ENCODE peak calls at places on chromosomes 16 and 17, in six cellular contexts. L is body of pancreas, E is tibial nerve, D is uterus, B is heart left ventricle, A is K562. N is an unnamed sample. For H3K27me3, the result is how much of the 10 kb centered on the place peaks cover.

GRCh38 chr16:56874800-56875199 is 9.8 kb downstream of the SLC12A3 start:
- DNase-seq in B (no peak), E (no peak), D (no peak), A (no peak), L (peak), N (no peak)

GRCh38 chr17:17227608-17228520 is 9.1 kb downstream of the FLCN start:
- DNase-seq in B (peak), A (no peak), E (no peak), D (no peak), L (peak), N (no peak)

GRCh38 chr17:75266315-75267145 is 4.5 kb downstream of the MIF4GD start:
- DNase-seq in A (no peak), D (no peak), E (no peak), B (no peak), L (no peak), N (no peak)

GRCh38 chr17:60167095-60167741 is 17.4 kb downstream of the CA4 start:
- DNase-seq in B (no peak), D (no peak), L (peak), E (no peak), A (no peak), N (no peak)

GRCh38 chr17:79752175-79752574 is 21.4 kb downstream of the ENPP7 start:
- DNase-seq in A (no peak), L (no peak), D (no peak), E (no peak), B (no peak), N (no peak)

GRCh38 chr17:57256708-57257112 is 387 bp downstream of the MSI2 start:
- DNase-seq in A (peak), L (peak), B (peak), D (no peak), E (no peak), N (no peak)

GRCh38 chr17:37447641-37448040 is 41.0 kb downstream of the TADA2A start:
- DNase-seq in B (no peak), E (no peak), D (no peak), L (no peak), A (no peak), N (no peak)

GRCh38 chr16:11076259-11077018 is 132.1 kb downstream of the CLEC16A start:
- DNase-seq in L (no peak), E (no peak), D (no peak), B (no peak), A (peak), N (no peak)

GRCh38 chr17:66449418-66449977 is 147.1 kb downstream of the PRKCA start:
- DNase-seq in A (no peak), B (no peak), L (no peak), E (no peak), D (no peak), N (no peak)

GRCh38 chr16:51181495-51181795 is 30.4 kb upstream of the SALL1 start:
- DNase-seq in L (no peak), B (no peak), D (no peak), E (no peak), A (no peak), N (no peak)

GRCh38 chr16:23324727-23325126 is 22.6 kb downstream of the SCNN1B start:
- DNase-seq in D (no peak), L (peak), E (no peak), A (no peak), B (peak), N (no peak)

GRCh38 chr16:60120586-60120985 is 1386.5 kb upstream of the GOT2 start:
- DNase-seq in A (no peak), E (no peak), L (no peak), B (no peak), D (no peak), N (no peak)

GRCh38 chr17:82698974-82699442 is 510 bp upstream of the RAB40B start:
- DNase-seq in A (peak), B (no peak), D (no peak), L (no peak), E (no peak), N (no peak)

GRCh38 chr17:82697808-82698064 is 762 bp downstream of the RAB40B start:
- DNase-seq in D (no peak), E (no peak), B (no peak), A (no peak), L (no peak), N (no peak)

GRCh38 chr17:82699551-82699950 is 1.1 kb upstream of the RAB40B start:
- DNase-seq in D (no peak), E (no peak), L (no peak), B (no peak), A (no peak), N (no peak)

GRCh38 chr17:82696916-82697807 is 1.3 kb downstream of the RAB40B start:
- DNase-seq in L (no peak), E (no peak), D (peak), B (no peak), A (no peak), N (no peak)

GRCh38 chr17:82698065-82698973 is at the start of gene RAB40B:
- DNase-seq in D (peak), L (peak), A (peak), B (peak), E (peak), N (peak)
- TF ChIP-seq POLR2A in D (peak), L (no peak), A (no peak), B (peak), E (peak), N (peak)

GRCh38 chr16:2160915-2161551 is 5.5 kb downstream of the TRAF7 start:
- DNase-seq in B (no peak), D (peak), A (no peak), E (peak), L (peak), N (no peak)

GRCh38 chr16:2161911-2162310 is 6.3 kb downstream of the TRAF7 start:
- DNase-seq in D (no peak), E (no peak), L (no peak), B (no peak), A (no peak), N (no peak)

GRCh38 chr16:2165861-2166260 is 10.3 kb downstream of the TRAF7 start:
- DNase-seq in E (no peak), D (no peak), A (no peak), B (no peak), L (no peak), N (no peak)

GRCh38 chr16:2162676-2163118 is 7.1 kb downstream of the TRAF7 start:
- DNase-seq in B (no peak), D (no peak), E (no peak), L (no peak), A (no peak), N (no peak)

GRCh38 chr16:2163211-2163881 is 7.8 kb downstream of the TRAF7 start:
- DNase-seq in A (no peak), E (no peak), L (no peak), D (no peak), B (no peak), N (no peak)
- H3K27ac ChIP-seq in A (no peak), E (peak), L (no peak), D (no peak), B (no peak), N (peak)

GRCh38 chr17:73758245-73758644 is 114.0 kb upstream of the SDK2 start:
- DNase-seq in L (no peak), D (no peak), A (no peak), B (no peak), E (no peak), N (no peak)
- H3K27me3 ChIP-seq in L (under half), D (under half), A (under half), B (under half), E (under half), N (half or more)

GRCh38 chr17:49587366-49588073 is 11.8 kb downstream of the NXPH3 start:
- DNase-seq in A (no peak), D (no peak), B (no peak), L (no peak), E (no peak), N (no peak)
- TF ChIP-seq POLR2A in A (no peak), D (no peak), B (no peak), L (no peak), E (no peak), N (no peak)

DNA sequence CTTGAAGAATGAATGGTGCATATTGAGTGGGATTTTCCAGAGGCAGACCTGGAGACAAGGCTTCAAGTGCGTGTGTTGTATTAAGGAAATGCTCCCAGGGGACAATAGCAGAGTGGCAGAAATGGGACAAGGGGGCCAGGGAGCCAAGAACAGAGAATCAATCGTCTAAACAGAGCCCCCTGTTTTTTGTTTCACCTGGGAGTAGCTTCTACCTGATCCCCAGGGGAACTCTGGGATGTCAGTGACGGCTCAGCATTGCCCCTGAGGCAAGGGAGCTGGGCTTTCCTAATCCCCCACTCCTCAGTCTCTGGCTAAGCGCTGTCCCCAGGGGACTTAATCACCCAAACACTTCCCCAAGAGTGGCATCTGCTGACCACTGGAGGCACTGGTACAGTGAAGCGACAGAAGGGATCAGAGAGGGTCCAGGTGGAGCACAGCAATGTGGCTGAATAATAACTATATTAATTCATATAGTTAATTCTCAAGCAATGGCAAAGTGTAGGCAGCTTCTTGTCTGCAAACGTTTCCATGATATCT is 35.7 kb upstream of the C16orf78 start:
- DNase-seq in B (no peak), D (no peak), E (no peak), L (no peak), A (no peak), N (no peak)
- H3K27ac ChIP-seq in B (no peak), D (no peak), E (no peak), L (no peak), A (no peak), N (no peak)

GRCh38 chr17:49229076-49229804 is 1.3 kb downstream of the PHOSPHO1 start:
- DNase-seq in A (no peak), B (no peak), E (no peak), L (no peak), D (no peak), N (no peak)

GRCh38 chr17:49225554-49226236 is 4.9 kb downstream of the PHOSPHO1 start:
- DNase-seq in L (no peak), D (no peak), A (no peak), B (no peak), E (no peak), N (no peak)

GRCh38 chr17:49227436-49228261 is 2.9 kb downstream of the PHOSPHO1 start:
- DNase-seq in B (peak), A (peak), E (peak), L (peak), D (peak), N (no peak)

GRCh38 chr17:49224997-49225337 is 5.6 kb downstream of the PHOSPHO1 start:
- DNase-seq in L (no peak), B (no peak), D (no peak), A (no peak), E (no peak), N (no peak)

GRCh38 chr17:49226771-49227435 is 3.7 kb downstream of the PHOSPHO1 start:
- DNase-seq in A (no peak), L (no peak), E (no peak), B (no peak), D (no peak), N (no peak)
- H3K27me3 ChIP-seq in A (half or more), L (under half), E (under half), B (under half), D (under half), N (under half)

DNA sequence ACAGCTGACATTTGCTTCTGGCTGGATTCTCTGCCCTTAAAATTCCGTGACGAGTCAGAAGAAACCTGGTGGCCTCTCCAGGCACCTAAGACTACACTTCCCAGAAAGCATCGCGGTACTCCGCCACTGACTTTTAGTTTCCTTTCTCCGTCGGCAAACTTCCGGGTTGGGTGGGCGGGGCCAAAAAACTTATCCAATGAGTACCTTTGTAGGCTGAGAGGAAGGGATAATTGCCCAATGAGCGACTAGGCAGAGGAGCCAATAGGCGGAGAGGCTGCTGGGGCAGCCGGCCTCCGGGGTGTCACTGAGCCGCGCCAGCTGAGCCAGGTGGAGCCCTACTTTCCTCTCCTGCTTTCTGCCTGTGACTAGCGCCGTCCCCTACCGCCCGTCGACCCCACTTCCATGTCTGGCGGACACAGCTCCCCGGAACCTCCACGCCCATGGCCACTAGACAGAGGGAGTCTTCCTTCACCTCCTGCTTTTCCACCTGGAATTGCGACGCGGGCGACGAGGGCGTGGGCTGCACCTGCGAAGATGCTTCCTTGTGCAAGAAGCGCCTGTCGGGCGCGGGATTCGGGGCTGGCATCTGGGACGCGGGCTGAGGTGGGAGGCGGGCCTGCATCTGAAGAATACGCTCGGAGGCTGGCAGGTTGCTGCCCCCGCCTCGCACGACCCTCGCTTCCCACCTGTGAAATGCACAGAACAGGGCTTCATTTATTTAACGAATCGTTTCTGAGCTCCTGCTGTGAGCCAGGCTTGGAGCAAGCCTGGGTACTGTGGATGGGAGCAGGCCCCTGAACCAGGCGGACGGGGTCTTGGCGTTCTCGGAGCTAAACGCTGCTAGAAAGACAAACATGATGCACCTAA is 16.5 kb upstream of the ARHGAP17 start:
- DNase-seq in E (peak), L (peak), D (peak), B (peak), A (peak), N (peak)
- TF ChIP-seq POLR2A in E (peak), L (peak), D (peak), B (no peak), A (peak), N (peak)

N was measured in esophagus squamous epithelium.